ENCODE peak calls at places on chromosomes 12 and 14, in five cellular contexts. One of them, this sample, is unnamed.

GRCh38 chr12:130877333-130877732 is 5.5 kb downstream of the RAN start:
- DNase-seq in glutamatergic neuron: no peak
- DNase-seq in brain microvascular endothelial cell: no peak
- DNase-seq in HepG2: no peak
- DNase-seq in OCI-LY7: no peak
- DNase-seq in this sample: no peak

GRCh38 chr14:75979071-75979571 is 2.7 kb downstream of the TGFB3 start:
- DNase-seq in HepG2: no peak
- DNase-seq in glutamatergic neuron: peak; percentile 66
- DNase-seq in OCI-LY7: peak; percentile 36
- DNase-seq in brain microvascular endothelial cell: no peak
- DNase-seq in this sample: peak; percentile 59

GRCh38 chr14:41257476-41257875 is 349.2 kb upstream of the LRFN5 start:
- DNase-seq in brain microvascular endothelial cell: no peak
- DNase-seq in HepG2: no peak
- DNase-seq in glutamatergic neuron: no peak
- DNase-seq in OCI-LY7: no peak
- DNase-seq in this sample: no peak

GRCh38 chr12:101876861-101877815 is at the start of gene DRAM1:
- DNase-seq in HepG2: peak; percentile 79
- DNase-seq in glutamatergic neuron: peak; percentile 76
- DNase-seq in brain microvascular endothelial cell: peak; percentile 86
- DNase-seq in OCI-LY7: peak; percentile 34
- DNase-seq in this sample: peak; percentile 97

GRCh38 chr14:101075801-101076413 is 172.4 kb upstream of the RTL1 start:
- DNase-seq in OCI-LY7: no peak
- DNase-seq in brain microvascular endothelial cell: no peak
- DNase-seq in glutamatergic neuron: no peak
- DNase-seq in HepG2: no peak
- DNase-seq in this sample: no peak

GRCh38 chr12:122839907-122840554 is 4.8 kb downstream of the HIP1R start:
- DNase-seq in OCI-LY7: no peak
- DNase-seq in glutamatergic neuron: no peak
- DNase-seq in HepG2: no peak
- DNase-seq in brain microvascular endothelial cell: no peak
- DNase-seq in this sample: no peak

GRCh38 chr14:105287249-105288102 is 13.3 kb downstream of the BRF1 start:
- DNase-seq in HepG2: no peak
- DNase-seq in OCI-LY7: no peak
- DNase-seq in glutamatergic neuron: no peak
- DNase-seq in brain microvascular endothelial cell: no peak
- DNase-seq in this sample: no peak

GRCh38 chr12:59181378-59181777 is 261.1 kb upstream of the LRIG3 start:
- DNase-seq in brain microvascular endothelial cell: no peak
- DNase-seq in HepG2: no peak
- DNase-seq in glutamatergic neuron: no peak
- DNase-seq in OCI-LY7: no peak
- DNase-seq in this sample: no peak

GRCh38 chr12:126588586-126589249 is 1523.5 kb downstream of the AACS start:
- DNase-seq in OCI-LY7: no peak
- DNase-seq in brain microvascular endothelial cell: no peak
- DNase-seq in HepG2: no peak
- DNase-seq in glutamatergic neuron: no peak
- DNase-seq in this sample: no peak

GRCh38 chr14:36281309-36281708 is 39.1 kb downstream of the MBIP start:
- DNase-seq in OCI-LY7: no peak
- DNase-seq in HepG2: peak; percentile 55
- DNase-seq in glutamatergic neuron: no peak
- DNase-seq in brain microvascular endothelial cell: no peak
- DNase-seq in this sample: no peak

GRCh38 chr12:49866859-49867579 is 24.1 kb upstream of the BCDIN3D start:
- DNase-seq in glutamatergic neuron: peak; percentile 84
- DNase-seq in OCI-LY7: peak; percentile 77
- DNase-seq in HepG2: peak; percentile 43
- DNase-seq in brain microvascular endothelial cell: peak; percentile 38
- DNase-seq in this sample: peak; percentile 70

GRCh38 chr12:85755760-85756159 is 80.4 kb downstream of the RASSF9 start:
- DNase-seq in OCI-LY7: no peak
- DNase-seq in HepG2: no peak
- DNase-seq in brain microvascular endothelial cell: peak; percentile 7
- DNase-seq in glutamatergic neuron: no peak
- DNase-seq in this sample: no peak

GRCh38 chr12:113208041-113208934 is 13.0 kb upstream of the TPCN1 start:
- DNase-seq in HepG2: no peak
- DNase-seq in brain microvascular endothelial cell: peak; percentile 23
- DNase-seq in glutamatergic neuron: no peak
- DNase-seq in OCI-LY7: peak; percentile 98
- DNase-seq in this sample: peak; percentile 86

GRCh38 chr12:124336184-124336437 is 41.2 kb downstream of the RFLNA start:
- DNase-seq in OCI-LY7: no peak
- DNase-seq in HepG2: no peak
- DNase-seq in glutamatergic neuron: no peak
- DNase-seq in brain microvascular endothelial cell: no peak
- DNase-seq in this sample: no peak

GRCh38 chr12:79887912-79888311 is 47.0 kb downstream of the PPP1R12A start:
- DNase-seq in HepG2: no peak
- DNase-seq in OCI-LY7: no peak
- DNase-seq in glutamatergic neuron: no peak
- DNase-seq in brain microvascular endothelial cell: no peak
- DNase-seq in this sample: no peak

GRCh38 chr14:64465856-64466554 is 706 bp downstream of the AKAP5 start:
- DNase-seq in OCI-LY7: no peak
- DNase-seq in glutamatergic neuron: no peak
- DNase-seq in brain microvascular endothelial cell: peak; percentile 45
- DNase-seq in HepG2: no peak
- DNase-seq in this sample: peak; percentile 60

GRCh38 chr12:119176267-119177055 is 2.3 kb upstream of the HSPB8 start:
- DNase-seq in OCI-LY7: no peak
- DNase-seq in HepG2: peak; percentile 15
- DNase-seq in brain microvascular endothelial cell: peak; percentile 96
- DNase-seq in glutamatergic neuron: peak; percentile 67
- DNase-seq in this sample: peak; percentile 91

GRCh38 chr14:53278602-53279506 is 125.7 kb upstream of the DDHD1 start:
- DNase-seq in brain microvascular endothelial cell: peak; percentile 65
- DNase-seq in HepG2: peak; percentile 62
- DNase-seq in OCI-LY7: peak; percentile 45
- DNase-seq in glutamatergic neuron: no peak
- DNase-seq in this sample: peak; percentile 90

GRCh38 chr12:89070603-89071002 is 281.7 kb downstream of the DUSP6 start:
- DNase-seq in OCI-LY7: no peak
- DNase-seq in HepG2: no peak
- DNase-seq in glutamatergic neuron: no peak
- DNase-seq in brain microvascular endothelial cell: no peak
- DNase-seq in this sample: no peak

GRCh38 chr12:103748002-103748401 is 93.0 kb downstream of the NT5DC3 start:
- DNase-seq in brain microvascular endothelial cell: no peak
- DNase-seq in glutamatergic neuron: no peak
- DNase-seq in HepG2: no peak
- DNase-seq in OCI-LY7: no peak
- DNase-seq in this sample: no peak

GRCh38 chr12:109797905-109798669 is 35.1 kb downstream of the TRPV4 start:
- DNase-seq in OCI-LY7: peak; percentile 21
- DNase-seq in brain microvascular endothelial cell: no peak
- DNase-seq in HepG2: no peak
- DNase-seq in glutamatergic neuron: no peak
- DNase-seq in this sample: no peak

GRCh38 chr12:19963972-19964371 is 404.4 kb upstream of the PDE3A start:
- DNase-seq in OCI-LY7: no peak
- DNase-seq in brain microvascular endothelial cell: no peak
- DNase-seq in glutamatergic neuron: no peak
- DNase-seq in HepG2: no peak
- DNase-seq in this sample: no peak

GRCh38 chr14:90574640-90575131 is 177.9 kb downstream of the CALM1 start:
- DNase-seq in OCI-LY7: no peak
- DNase-seq in brain microvascular endothelial cell: no peak
- DNase-seq in glutamatergic neuron: no peak
- DNase-seq in HepG2: no peak
- DNase-seq in this sample: no peak

GRCh38 chr12:111438501-111438900 is 32.8 kb downstream of the SH2B3 start:
- DNase-seq in glutamatergic neuron: no peak
- DNase-seq in OCI-LY7: peak; percentile 36
- DNase-seq in brain microvascular endothelial cell: peak; percentile 68
- DNase-seq in HepG2: no peak
- DNase-seq in this sample: peak; percentile 52

GRCh38 chr14:104743461-104744380 is 9.2 kb upstream of the SIVA1 start:
- DNase-seq in HepG2: no peak
- DNase-seq in brain microvascular endothelial cell: no peak
- DNase-seq in glutamatergic neuron: no peak
- DNase-seq in OCI-LY7: no peak
- DNase-seq in this sample: no peak

GRCh38 chr12:26109343-26109841 is 15.4 kb downstream of the BHLHE41 start:
- DNase-seq in HepG2: no peak
- DNase-seq in brain microvascular endothelial cell: no peak
- DNase-seq in OCI-LY7: no peak
- DNase-seq in glutamatergic neuron: no peak
- DNase-seq in this sample: peak; percentile 36

GRCh38 chr12:62891805-62892549 is 43.0 kb downstream of the PPM1H start:
- DNase-seq in HepG2: peak; percentile 97
- DNase-seq in glutamatergic neuron: no peak
- DNase-seq in brain microvascular endothelial cell: no peak
- DNase-seq in OCI-LY7: no peak
- DNase-seq in this sample: no peak

GRCh38 chr12:48788522-48788851 is 402 bp downstream of the ADCY6 start:
- DNase-seq in brain microvascular endothelial cell: no peak
- DNase-seq in OCI-LY7: no peak
- DNase-seq in glutamatergic neuron: peak; percentile 30
- DNase-seq in HepG2: no peak
- DNase-seq in this sample: no peak
- TF ChIP-seq CTCF in brain microvascular endothelial cell: no peak
- TF ChIP-seq CTCF in OCI-LY7: no peak
- TF ChIP-seq CTCF in glutamatergic neuron: no peak
- TF ChIP-seq CTCF in HepG2: no peak
- TF ChIP-seq CTCF in this sample: no peak

DNA sequence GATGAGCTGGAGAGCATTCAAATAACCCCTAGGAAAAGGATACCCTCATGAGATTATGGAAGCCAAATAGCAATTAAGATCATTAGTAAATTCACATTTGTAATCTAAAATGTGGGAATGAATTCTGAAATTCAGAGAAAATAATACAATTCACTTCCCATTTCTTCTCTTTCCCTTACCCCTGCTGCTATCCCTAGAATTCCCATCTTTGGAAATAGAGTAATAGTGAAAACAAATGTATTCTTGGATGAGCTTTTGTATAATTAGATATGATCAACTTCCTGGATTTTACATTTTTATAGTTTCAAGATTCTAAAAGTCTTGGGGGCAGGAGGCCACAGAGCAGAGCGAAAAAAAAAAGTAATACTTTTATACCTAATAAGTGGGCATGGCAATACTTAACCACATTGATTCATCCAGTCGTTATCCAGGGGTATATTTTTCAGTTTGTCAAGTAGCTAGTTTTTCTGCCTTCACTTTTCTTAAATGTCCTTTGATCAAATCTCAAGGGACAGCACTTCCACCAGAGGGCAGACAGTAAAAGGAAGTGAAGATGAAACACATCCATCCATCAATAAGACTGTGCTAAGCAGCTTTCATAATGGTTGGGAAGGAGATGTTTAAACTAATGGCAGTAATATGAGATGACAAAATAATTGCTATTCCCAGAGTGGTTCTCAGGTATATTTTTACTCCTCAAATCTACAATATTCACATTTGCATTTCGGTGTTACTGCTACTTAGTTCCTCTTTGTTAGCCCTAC is 401.3 kb downstream of the DIO2 start:
- DNase-seq in HepG2: no peak
- DNase-seq in glutamatergic neuron: no peak
- DNase-seq in OCI-LY7: peak; percentile 9
- DNase-seq in brain microvascular endothelial cell: peak; percentile 45
- DNase-seq in this sample: peak; percentile 36
- TF ChIP-seq CTCF in HepG2: no peak
- TF ChIP-seq CTCF in glutamatergic neuron: no peak
- TF ChIP-seq CTCF in OCI-LY7: peak; percentile 48
- TF ChIP-seq CTCF in brain microvascular endothelial cell: peak; percentile 49
- TF ChIP-seq CTCF in this sample: peak; percentile 48

GRCh38 chr12:106720696-106721095 is 53.8 kb upstream of the RIC8B start:
- DNase-seq in glutamatergic neuron: no peak
- DNase-seq in OCI-LY7: no peak
- DNase-seq in HepG2: no peak
- DNase-seq in brain microvascular endothelial cell: no peak
- DNase-seq in this sample: no peak

GRCh38 chr12:106721931-106722330 is 52.6 kb upstream of the RIC8B start:
- DNase-seq in brain microvascular endothelial cell: no peak
- DNase-seq in glutamatergic neuron: no peak
- DNase-seq in HepG2: no peak
- DNase-seq in OCI-LY7: no peak
- DNase-seq in this sample: no peak

GRCh38 chr12:106722854-106723253 is 51.6 kb upstream of the RIC8B start:
- DNase-seq in HepG2: no peak
- DNase-seq in brain microvascular endothelial cell: no peak
- DNase-seq in OCI-LY7: no peak
- DNase-seq in glutamatergic neuron: no peak
- DNase-seq in this sample: no peak

GRCh38 chr12:106717671-106718070 is 56.8 kb upstream of the RIC8B start:
- DNase-seq in brain microvascular endothelial cell: no peak
- DNase-seq in HepG2: peak; percentile 13
- DNase-seq in OCI-LY7: no peak
- DNase-seq in glutamatergic neuron: no peak
- DNase-seq in this sample: no peak

DNA sequence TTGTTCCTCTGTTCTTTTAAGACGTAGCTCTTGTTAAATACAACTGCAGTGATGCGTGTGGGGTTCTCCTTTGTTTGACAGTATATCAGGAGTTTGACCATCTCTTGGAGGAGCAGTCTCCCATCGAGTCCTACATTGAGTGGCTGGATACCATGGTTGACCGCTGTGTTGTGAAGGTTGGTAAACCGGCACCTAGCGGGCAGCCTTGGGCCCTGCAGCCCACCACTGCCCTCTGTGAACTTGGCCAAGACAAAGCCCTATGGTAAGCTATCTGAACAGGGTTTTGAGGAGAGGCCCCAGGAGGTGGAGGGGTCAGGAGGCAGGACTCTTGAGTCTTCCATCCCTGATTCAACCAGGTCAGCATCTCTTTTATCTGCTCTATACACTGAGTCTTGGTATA is 54.6 kb upstream of the RIC8B start:
- DNase-seq in OCI-LY7: no peak
- DNase-seq in HepG2: no peak
- DNase-seq in brain microvascular endothelial cell: no peak
- DNase-seq in glutamatergic neuron: no peak
- DNase-seq in this sample: no peak
- TF ChIP-seq CTCF in OCI-LY7: no peak
- TF ChIP-seq CTCF in HepG2: no peak
- TF ChIP-seq CTCF in brain microvascular endothelial cell: no peak
- TF ChIP-seq CTCF in glutamatergic neuron: no peak
- TF ChIP-seq CTCF in this sample: no peak

GRCh38 chr14:72439707-72440106 is 454.2 kb downstream of the DPF3 start:
- DNase-seq in HepG2: no peak
- DNase-seq in brain microvascular endothelial cell: no peak
- DNase-seq in glutamatergic neuron: no peak
- DNase-seq in OCI-LY7: no peak
- DNase-seq in this sample: no peak

GRCh38 chr14:72444701-72445100 is 449.2 kb downstream of the DPF3 start:
- DNase-seq in brain microvascular endothelial cell: no peak
- DNase-seq in OCI-LY7: no peak
- DNase-seq in glutamatergic neuron: no peak
- DNase-seq in HepG2: no peak
- DNase-seq in this sample: no peak

GRCh38 chr14:72443256-72443655 is 450.6 kb downstream of the DPF3 start:
- DNase-seq in glutamatergic neuron: no peak
- DNase-seq in brain microvascular endothelial cell: no peak
- DNase-seq in HepG2: no peak
- DNase-seq in OCI-LY7: no peak
- DNase-seq in this sample: no peak

GRCh38 chr14:72448212-72448611 is 445.7 kb downstream of the DPF3 start:
- DNase-seq in OCI-LY7: no peak
- DNase-seq in HepG2: no peak
- DNase-seq in glutamatergic neuron: no peak
- DNase-seq in brain microvascular endothelial cell: no peak
- DNase-seq in this sample: no peak

GRCh38 chr14:72443991-72444431 is 449.9 kb downstream of the DPF3 start:
- DNase-seq in glutamatergic neuron: no peak
- DNase-seq in brain microvascular endothelial cell: no peak
- DNase-seq in OCI-LY7: peak; percentile 20
- DNase-seq in HepG2: no peak
- DNase-seq in this sample: no peak
- TF ChIP-seq CTCF in glutamatergic neuron: no peak
- TF ChIP-seq CTCF in brain microvascular endothelial cell: no peak
- TF ChIP-seq CTCF in OCI-LY7: no peak
- TF ChIP-seq CTCF in HepG2: no peak
- TF ChIP-seq CTCF in this sample: no peak

This sample was measured in fibroblast of villous mesenchyme.